ENCODE peak calls at places on chromosomes 16 and 17, in four cellular contexts. Q is esophagus muscularis mucosa, N is psoas muscle, Y is pancreas. I is an unnamed sample. For H3K36me3 and H3K4me1, the result is how much of the 10 kb centered on the place peaks cover.

GRCh38 chr17:61492759-61493526 is 40.7 kb downstream of the TBX4 start:
- DNase-seq in Q (no peak), Y (no peak), N (no peak), I (no peak)

GRCh38 chr16:83603981-83604570 is 203.7 kb upstream of the HSBP1 start:
- DNase-seq in Y (no peak), N (no peak), Q (peak), I (no peak)

GRCh38 chr16:67311607-67312449 is 14.7 kb downstream of the KCTD19 start:
- DNase-seq in Q (no peak), Y (no peak), N (no peak), I (no peak)

GRCh38 chr17:16478693-16479092 is 13.3 kb downstream of the LRRC75A start:
- DNase-seq in N (no peak), Y (no peak), Q (no peak), I (no peak)

GRCh38 chr16:51151951-51152663 is 1.0 kb upstream of the SALL1 start:
- DNase-seq in N (no peak), Y (no peak), Q (no peak), I (peak)

GRCh38 chr16:90005956-90006663 is 13.1 kb downstream of the DBNDD1 start:
- DNase-seq in Q (no peak), Y (no peak), N (peak), I (no peak)

GRCh38 chr16:66489818-66490217 is 60.1 kb downstream of the TK2 start:
- DNase-seq in Q (no peak), N (no peak), Y (no peak), I (no peak)

GRCh38 chr17:4043862-4044261 is 79.6 kb upstream of the ATP2A3 start:
- DNase-seq in Q (no peak), N (no peak), Y (no peak), I (peak)

GRCh38 chr16:14409563-14409962 is 220.5 kb downstream of the PARN start:
- DNase-seq in Q (no peak), N (peak), Y (no peak), I (peak)

GRCh38 chr16:84868829-84869457 is 49.2 kb downstream of the CRISPLD2 start:
- DNase-seq in Q (no peak), N (peak), Y (no peak), I (no peak)

GRCh38 chr16:1863681-1864460 is 8.1 kb downstream of the MEIOB start:
- DNase-seq in N (no peak), Y (peak), Q (no peak), I (no peak)

GRCh38 chr16:35192993-35193392 is 1733.6 kb downstream of the TP53TG3F start:
- DNase-seq in Q (peak), Y (no peak), N (no peak), I (no peak)

GRCh38 chr17:72193395-72194106 is 72.7 kb downstream of the SOX9 start:
- DNase-seq in Q (no peak), N (peak), Y (no peak), I (no peak)

GRCh38 chr16:23959069-23959800 is 123.5 kb downstream of the PRKCB start:
- DNase-seq in N (no peak), Y (no peak), Q (no peak), I (no peak)

GRCh38 chr17:50219345-50219744 is 17.9 kb upstream of the COL1A1 start:
- DNase-seq in N (no peak), Q (no peak), Y (no peak), I (no peak)

GRCh38 chr17:50844117-50844700 is 8.8 kb downstream of the WFIKKN2 start:
- DNase-seq in Y (no peak), Q (no peak), N (no peak), I (no peak)

GRCh38 chr16:10619271-10619849 is 39.0 kb upstream of the EMP2 start:
- DNase-seq in N (peak), Y (no peak), Q (no peak), I (peak)

GRCh38 chr16:4988647-4989046 is 30.5 kb downstream of the SEC14L5 start:
- DNase-seq in Y (no peak), N (no peak), Q (no peak), I (no peak)

GRCh38 chr17:64399071-64399766 is 8.6 kb upstream of the PECAM1 start:
- DNase-seq in Q (no peak), Y (no peak), N (no peak), I (no peak)

GRCh38 chr16:53967172-53967571 is 263.2 kb downstream of the FTO start:
- DNase-seq in Y (no peak), N (peak), Q (no peak), I (no peak)

GRCh38 chr16:17801024-17801423 is 330.3 kb upstream of the XYLT1 start:
- DNase-seq in Q (no peak), N (no peak), Y (no peak), I (no peak)

GRCh38 chr17:66985338-66985737 is 20.8 kb downstream of the CACNG4 start:
- DNase-seq in Y (no peak), N (no peak), Q (no peak), I (no peak)

GRCh38 chr16:3171855-3172593 is 16.0 kb upstream of the OR1F1 start:
- DNase-seq in Y (no peak), Q (no peak), N (no peak), I (no peak)

GRCh38 chr16:51465026-51465425 is 314.0 kb upstream of the SALL1 start:
- DNase-seq in Y (no peak), Q (peak), N (no peak), I (no peak)

GRCh38 chr17:57158296-57158695 is 73.2 kb downstream of the AKAP1 start:
- DNase-seq in N (no peak), Y (no peak), Q (no peak), I (no peak)

GRCh38 chr17:64147110-64148016 is 17.4 kb upstream of the ERN1 start:
- DNase-seq in Y (no peak), N (no peak), Q (no peak), I (no peak)

GRCh38 chr17:32953062-32953461 is 25.1 kb downstream of the TMEM98 start:
- DNase-seq in Y (no peak), N (no peak), Q (no peak), I (no peak)

GRCh38 chr17:69468211-69468610 is 53.7 kb downstream of the MAP2K6 start:
- DNase-seq in N (no peak), Q (no peak), Y (no peak), I (no peak)

GRCh38 chr16:11333696-11334095 is 11.6 kb upstream of the RMI2 start:
- DNase-seq in Y (no peak), N (no peak), Q (no peak), I (no peak)

GRCh38 chr16:85081765-85082164 is 30.5 kb downstream of the CIBAR2 start:
- DNase-seq in N (no peak), Y (no peak), Q (no peak), I (no peak)

GRCh38 chr16:2597560-2597902 is 59.7 kb downstream of the PDPK1 start:
- DNase-seq in N (peak), Y (no peak), Q (no peak), I (no peak)

GRCh38 chr16:81140930-81141780 is 45.0 kb upstream of the GCSH start:
- DNase-seq in Q (no peak), Y (no peak), N (no peak), I (no peak)

GRCh38 chr17:5921919-5922318 is 148.3 kb upstream of the WSCD1 start:
- DNase-seq in N (no peak), Q (no peak), Y (no peak), I (no peak)

GRCh38 chr16:1727651-1728624 is 21.9 kb downstream of the MAPK8IP3 start:
- DNase-seq in N (no peak), Q (no peak), Y (no peak), I (no peak)

GRCh38 chr16:81061307-81061640 is 15.8 kb downstream of the C16orf46 start:
- DNase-seq in Q (no peak), N (no peak), Y (no peak), I (no peak)

GRCh38 chr17:75048396-75048933 is 1.4 kb downstream of the KCTD2 start:
- DNase-seq in N (no peak), Q (no peak), Y (peak), I (no peak)

GRCh38 chr17:75047398-75048098 is 523 bp downstream of the KCTD2 start:
- DNase-seq in Q (no peak), N (peak), Y (peak), I (peak)

GRCh38 chr17:75049057-75049456 is 2.0 kb downstream of the KCTD2 start:
- DNase-seq in Y (no peak), N (no peak), Q (no peak), I (no peak)

GRCh38 chr17:75044716-75045115 is 2.1 kb downstream of the ATP5PD start:
- DNase-seq in Q (no peak), Y (no peak), N (no peak), I (no peak)

GRCh38 chr17:75046583-75047289 is at the start of the genes ATP5PD and KCTD2:
- DNase-seq in Y (peak), Q (peak), N (peak), I (peak)
- TF ChIP-seq CTCF in Y (no peak), Q (no peak), N (no peak), I (no peak)

GRCh38 chr16:68351991-68352431 is 41.2 kb downstream of the PRMT7 start:
- DNase-seq in N (peak), Q (no peak), Y (peak), I (peak)

GRCh38 chr16:68355447-68356248 is 44.8 kb downstream of the PRMT7 start:
- DNase-seq in Y (no peak), Q (no peak), N (no peak), I (no peak)

GRCh38 chr16:68354816-68355215 is 44.0 kb downstream of the PRMT7 start:
- DNase-seq in N (no peak), Y (no peak), Q (no peak), I (no peak)

GRCh38 chr16:68351463-68351862 is 40.6 kb downstream of the PRMT7 start:
- DNase-seq in Y (no peak), N (peak), Q (no peak), I (no peak)

GRCh38 chr16:68353366-68353765 is 42.5 kb downstream of the PRMT7 start:
- DNase-seq in Q (no peak), Y (no peak), N (peak), I (no peak)
- H3K36me3 ChIP-seq in Q (half or more), Y (under half), N (under half), I (under half)

GRCh38 chr17:36547776-36548175 is 3.1 kb downstream of the GGNBP2 start:
- DNase-seq in Q (no peak), N (no peak), Y (no peak), I (no peak)
- H3K4me1 ChIP-seq in Q (half or more), N (half or more), Y (under half), I (half or more)

GRCh38 chr17:37506678-37507077 is 17.0 kb downstream of the DUSP14 start:
- DNase-seq in Y (no peak), N (no peak), Q (no peak), I (no peak)
- TF ChIP-seq CTCF in Y (peak), N (peak), Q (peak), I (peak)

GRCh38 chr17:2655526-2655925 is 56.0 kb downstream of the CLUH start:
- DNase-seq in Q (no peak), N (no peak), Y (no peak), I (no peak)

DNA sequence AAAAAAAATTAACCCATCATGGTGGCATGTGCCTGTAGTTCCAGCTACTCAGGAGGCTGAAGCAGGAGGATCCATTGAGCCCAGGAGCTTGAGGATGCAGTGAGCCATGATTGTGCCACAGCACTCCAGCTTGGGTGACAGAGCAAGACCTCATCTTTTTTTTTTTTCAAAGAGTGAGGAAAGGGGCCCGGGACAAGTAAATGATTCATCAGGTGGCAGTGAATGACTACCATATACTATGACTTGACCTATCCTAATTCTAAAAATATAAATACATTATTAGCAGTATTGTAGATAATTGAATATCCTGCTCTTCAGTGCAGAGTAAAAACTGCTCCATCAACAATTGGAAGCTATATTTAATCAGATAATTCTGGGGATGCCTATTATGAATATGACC is 55.3 kb downstream of the CLUH start:
- DNase-seq in Y (no peak), N (no peak), Q (no peak), I (no peak)
- H3K36me3 ChIP-seq in Y (under half), N (under half), Q (under half), I (under half)

DNA sequence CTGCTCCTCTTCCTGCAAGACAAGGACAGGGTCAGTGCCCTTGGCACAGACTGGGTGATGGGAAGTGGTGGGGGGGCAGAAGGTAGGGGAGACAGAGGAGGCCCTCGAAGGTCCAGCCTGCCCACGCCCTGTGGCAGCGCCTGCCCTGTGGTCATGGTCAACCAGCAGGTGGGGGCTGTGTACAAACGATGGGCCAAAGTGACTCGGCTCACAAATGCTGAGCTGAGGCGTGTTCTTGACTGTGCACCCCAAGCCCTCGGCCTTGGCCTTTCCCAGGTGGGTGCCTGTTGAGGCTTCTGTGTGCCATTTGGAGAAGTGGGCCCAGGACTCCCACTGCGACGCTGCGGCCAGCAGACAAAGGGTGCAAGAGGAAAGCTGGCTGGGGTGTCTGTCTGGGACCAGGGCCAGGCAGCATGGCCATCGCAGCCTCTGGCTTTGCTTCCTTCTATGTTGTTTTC is 22.6 kb downstream of the MXRA7 start:
- DNase-seq in N (peak), Y (no peak), Q (no peak), I (no peak)
- H3K4me1 ChIP-seq in N (under half), Y (under half), Q (half or more), I (under half)

DNA sequence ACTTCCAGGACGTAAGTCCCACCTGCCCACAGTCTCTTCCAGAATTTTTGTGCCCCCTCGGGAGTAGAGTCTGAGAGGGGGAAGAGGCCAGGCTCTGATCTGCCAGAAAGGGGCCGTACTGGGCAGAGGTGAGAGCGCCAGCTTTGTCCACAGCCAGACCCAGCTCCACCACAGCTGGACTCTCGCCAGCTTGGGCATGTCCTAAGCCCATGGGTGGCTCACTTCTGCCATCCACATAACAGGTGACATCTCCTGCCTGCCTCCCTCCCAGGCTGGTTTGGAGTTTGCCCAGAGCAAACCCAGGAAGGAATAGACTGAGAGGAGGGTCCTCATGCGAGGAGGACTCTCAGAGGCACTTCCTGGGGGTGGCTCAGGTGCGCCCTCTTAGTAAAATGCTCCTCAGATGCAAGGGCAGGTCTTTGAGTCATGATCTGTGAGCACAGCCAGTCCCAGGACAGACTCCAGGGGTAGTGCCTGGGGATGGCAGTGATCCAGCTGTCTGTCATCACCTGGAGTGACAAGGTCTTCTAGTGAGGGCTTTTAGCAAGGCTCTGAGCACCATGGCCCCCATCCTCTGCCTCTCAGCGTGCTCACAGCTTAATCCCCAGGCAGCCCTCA is 89.2 kb downstream of the AMFR start:
- DNase-seq in Y (no peak), Q (no peak), N (peak), I (no peak)
- TF ChIP-seq CTCF in Y (no peak), Q (no peak), N (no peak), I (no peak)

DNA sequence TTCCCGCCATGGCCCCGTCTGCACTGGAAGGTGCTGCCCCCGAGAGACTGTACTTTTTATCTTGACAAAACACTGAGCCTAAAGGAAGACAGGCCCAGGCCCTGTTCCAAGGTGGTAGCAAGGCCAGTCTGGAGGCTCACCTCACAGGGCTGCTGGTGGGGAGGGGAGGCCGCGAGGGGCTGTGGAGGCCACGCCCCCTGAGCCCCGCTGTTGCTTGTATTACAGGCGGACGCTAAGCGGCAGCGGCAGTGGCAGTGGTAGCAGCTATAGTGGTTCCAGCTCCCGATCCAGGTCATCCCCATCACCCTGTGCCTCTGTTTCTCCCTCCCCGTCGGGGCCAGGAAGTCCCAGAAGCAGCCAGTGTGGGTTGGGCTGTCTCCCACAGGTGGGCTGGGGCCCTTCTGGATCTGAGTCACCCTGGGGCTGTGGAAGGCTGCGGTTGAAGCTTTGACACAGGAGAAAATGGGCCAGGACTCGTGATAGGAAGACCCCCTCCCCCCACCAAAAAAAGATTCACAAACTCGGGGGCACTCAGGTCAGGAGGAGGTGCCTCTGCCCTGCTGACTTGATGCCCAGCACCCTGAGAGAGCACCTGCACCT is 13.3 kb upstream of the IL17C start:
- DNase-seq in Q (no peak), Y (no peak), N (no peak), I (no peak)
- H3K36me3 ChIP-seq in Q (half or more), Y (under half), N (under half), I (under half)

DNA sequence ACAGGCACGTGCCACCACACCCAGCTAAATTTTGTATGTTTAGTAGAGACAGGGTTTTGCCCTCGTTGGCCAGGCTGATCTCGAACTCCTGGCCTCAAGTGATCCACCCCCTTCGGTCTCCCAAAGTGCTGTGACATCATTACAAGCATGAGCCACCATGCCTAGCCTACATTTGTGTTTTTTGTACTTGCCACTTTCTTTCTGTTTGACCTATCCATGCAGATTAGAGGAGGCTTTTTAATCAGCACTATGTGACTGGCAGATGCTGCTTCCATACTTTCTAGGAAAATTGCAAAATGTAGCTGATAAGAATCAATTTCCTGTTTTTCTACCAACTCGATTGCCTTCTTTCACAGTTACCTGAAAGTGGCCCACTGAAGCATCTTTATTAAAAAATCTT is 57.3 kb downstream of the B9D1 start:
- DNase-seq in Q (no peak), N (no peak), Y (no peak), I (no peak)
- H3K4me1 ChIP-seq in Q (half or more), N (under half), Y (under half), I (half or more)